ENCODE peak calls at places on chromosome 22, in ten cellular contexts. F is SK-N-SH, I is A549, R is HepG2, Y is K562, A is HCT116, S is endothelial cell of umbilical vein, Q is WTC11, U is H1, D is GM12878. J is an unnamed sample.
A peak's percentile ranks its signal among the peaks of the same experiment; 100 is the strongest.

GRCh38 chr22:32574957-32575893 is 100.6 kb downstream of the FBXO7 start:
- DNase-seq in F (peak; percentile 46), I (no peak), R (no peak), Y (no peak), A (no peak), S (no peak), Q (no peak), U (no peak), D (no peak), J (no peak)

GRCh38 chr22:46083383-46084350 is 66.7 kb upstream of the PPARA start:
- DNase-seq in F (no peak), I (no peak), R (no peak), Y (no peak), A (no peak), S (no peak), Q (no peak), U (no peak), D (no peak), J (no peak)

GRCh38 chr22:42947211-42947990 is 67.5 kb downstream of the PACSIN2 start:
- DNase-seq in F (no peak), I (peak; percentile 37), R (peak; percentile 87), Y (no peak), A (peak; percentile 73), S (peak; percentile 71), Q (no peak), U (no peak), D (no peak), J (peak; percentile 55)

GRCh38 chr22:25051983-25052710 is 99.6 kb downstream of the KIAA1671 start:
- DNase-seq in F (peak; percentile 76), I (no peak), R (peak; percentile 8), Y (no peak), A (no peak), S (no peak), Q (no peak), U (no peak), D (no peak), J (no peak)

GRCh38 chr22:27597703-27598444 is 203.7 kb downstream of the MN1 start:
- DNase-seq in F (no peak), I (no peak), R (no peak), Y (peak; percentile 62), A (peak; percentile 22), S (no peak), Q (no peak), U (no peak), D (no peak), J (peak; percentile 17)

GRCh38 chr22:31091106-31091975 is 10.2 kb downstream of the SMTN start:
- DNase-seq in F (peak; percentile 11), I (no peak), R (no peak), Y (no peak), A (no peak), S (no peak), Q (no peak), U (peak; percentile 54), D (no peak), J (no peak)

GRCh38 chr22:45977003-45977395 is at the start of gene WNT7B:
- DNase-seq in F (peak; percentile 53), I (peak; percentile 35), R (no peak), Y (no peak), A (peak; percentile 33), S (no peak), Q (no peak), U (no peak), D (no peak), J (peak; percentile 59)

GRCh38 chr22:49660794-49661781 is 166.6 kb downstream of the BRD1 start:
- DNase-seq in F (no peak), I (no peak), R (no peak), Y (no peak), A (no peak), S (no peak), Q (peak; percentile 7), U (peak; percentile 40), D (no peak), J (no peak)

GRCh38 chr22:28181332-28181731 is 262.3 kb upstream of the PITPNB start:
- DNase-seq in F (no peak), I (no peak), R (no peak), Y (no peak), A (no peak), S (peak; percentile 26), Q (no peak), U (no peak), D (no peak), J (no peak)

GRCh38 chr22:47401976-47402770 is 639.7 kb downstream of the TBC1D22A start:
- DNase-seq in F (no peak), I (no peak), R (no peak), Y (no peak), A (no peak), S (no peak), Q (no peak), U (no peak), D (no peak), J (peak; percentile 32)

GRCh38 chr22:50719814-50720300 is 18.1 kb upstream of the ACR start:
- DNase-seq in F (no peak), I (no peak), R (no peak), Y (no peak), A (no peak), S (no peak), Q (peak; percentile 42), U (peak; percentile 62), D (no peak), J (no peak)

GRCh38 chr22:48494968-48495750 is 1332.5 kb downstream of the BRD1 start:
- DNase-seq in F (no peak), I (no peak), R (no peak), Y (no peak), A (no peak), S (no peak), Q (no peak), U (no peak), D (no peak), J (no peak)

GRCh38 chr22:32745251-32745995 is 56.1 kb upstream of the TIMP3 start:
- DNase-seq in F (peak; percentile 78), I (no peak), R (no peak), Y (no peak), A (peak; percentile 70), S (no peak), Q (peak; percentile 26), U (no peak), D (no peak), J (peak; percentile 23)

GRCh38 chr22:21009638-21010425 is 5.1 kb upstream of the P2RX6 start:
- DNase-seq in F (no peak), I (no peak), R (peak; percentile 65), Y (peak; percentile 87), A (no peak), S (peak; percentile 51), Q (peak; percentile 56), U (peak; percentile 67), D (no peak), J (peak; percentile 77)

GRCh38 chr22:47394504-47395440 is 632.3 kb downstream of the TBC1D22A start:
- DNase-seq in F (no peak), I (no peak), R (no peak), Y (no peak), A (no peak), S (no peak), Q (no peak), U (no peak), D (no peak), J (no peak)

GRCh38 chr22:50569896-50570535 is 7.3 kb upstream of the SYCE3 start:
- DNase-seq in F (no peak), I (no peak), R (no peak), Y (no peak), A (no peak), S (no peak), Q (no peak), U (no peak), D (no peak), J (no peak)

GRCh38 chr22:39174498-39175120 is 22.1 kb upstream of the CBX7 start:
- DNase-seq in F (peak; percentile 73), I (no peak), R (peak; percentile 93), Y (no peak), A (peak; percentile 23), S (peak; percentile 100), Q (peak; percentile 99), U (peak; percentile 98), D (no peak), J (peak; percentile 62)
- TF ChIP-seq MAX in F (no peak), I (peak; percentile 64), R (peak; percentile 39), Y (no peak), A (no peak), S (peak; percentile 47), Q (peak; percentile 14), U (peak; percentile 78), D (no peak), J (no peak)

DNA sequence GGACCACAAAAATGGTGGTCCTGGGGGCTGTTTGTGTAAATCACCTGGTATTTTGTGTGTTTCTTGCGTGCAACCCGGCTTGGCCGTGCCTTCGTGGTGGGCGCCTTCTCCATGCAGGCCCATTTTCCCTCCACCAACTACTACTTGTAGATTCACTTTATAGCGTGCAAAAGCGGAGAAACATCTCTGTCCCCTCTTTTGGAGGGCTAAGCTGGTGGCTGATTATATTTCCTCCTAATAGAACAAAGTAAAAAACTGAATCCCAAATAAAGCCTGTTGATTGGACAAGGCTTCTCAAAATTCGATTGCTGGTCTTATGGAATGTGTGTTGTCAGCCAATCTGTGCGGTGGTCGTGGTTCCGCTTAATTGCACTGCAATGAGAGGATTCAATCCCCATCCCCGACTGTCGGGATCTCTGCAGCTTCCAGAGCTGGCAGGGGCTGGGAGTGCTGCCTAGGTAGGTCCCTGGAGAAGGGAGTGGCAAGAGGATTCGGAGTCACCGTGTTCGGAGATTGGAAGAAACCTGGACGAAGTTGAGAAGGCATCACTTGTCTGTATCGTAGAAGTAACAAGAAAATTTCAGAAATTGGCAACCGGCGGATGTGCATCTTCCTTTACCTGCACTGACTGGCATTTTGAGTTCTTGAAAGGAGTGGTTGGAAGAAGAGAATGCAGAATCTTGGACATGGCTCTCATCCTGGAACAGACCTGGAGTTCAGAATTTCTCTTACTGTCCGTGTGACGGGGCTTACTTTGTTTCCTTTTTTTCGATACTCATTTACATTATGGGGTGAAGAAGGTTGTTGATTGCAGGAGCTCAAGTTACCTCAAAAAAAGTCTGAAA is 1.1 kb downstream of the HMGXB4 start:
- DNase-seq in F (peak; percentile 48), I (peak; percentile 5), R (no peak), Y (peak; percentile 11), A (no peak), S (peak; percentile 45), Q (peak; percentile 34), U (peak; percentile 52), D (no peak), J (peak; percentile 34)
- TF ChIP-seq MAX in F (no peak), I (no peak), R (no peak), Y (no peak), A (no peak), S (no peak), Q (no peak), U (no peak), D (no peak), J (no peak)

GRCh38 chr22:23906641-23907040 is 12.5 kb downstream of the MIF start:
- DNase-seq in F (no peak), I (no peak), R (no peak), Y (no peak), A (no peak), S (no peak), Q (no peak), U (no peak), D (no peak), J (no peak)
- TF ChIP-seq MAX in F (no peak), I (no peak), R (no peak), Y (no peak), A (no peak), S (no peak), Q (no peak), U (no peak), D (no peak), J (no peak)

DNA sequence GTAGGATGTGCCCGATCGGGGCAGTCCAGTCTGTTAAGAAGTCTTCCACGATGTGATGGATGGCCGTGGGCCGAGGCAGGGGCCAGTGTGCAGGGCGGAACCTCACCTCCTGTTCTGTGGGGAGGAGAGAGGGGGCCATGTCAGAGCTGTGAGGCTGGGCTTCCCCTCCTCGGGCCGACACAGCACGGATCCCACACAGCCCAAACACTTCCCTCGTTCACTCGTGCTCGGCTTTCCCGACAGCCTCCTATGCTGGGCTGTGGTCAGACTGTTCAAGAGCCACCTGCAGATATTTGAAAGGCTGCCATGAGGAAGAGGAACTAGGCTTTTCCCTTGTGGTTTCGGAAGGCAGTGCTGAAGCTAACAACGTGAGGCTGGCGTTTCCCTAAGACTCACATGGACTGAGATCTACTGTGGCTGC is 12.3 kb upstream of the TXN2 start:
- DNase-seq in F (no peak), I (no peak), R (no peak), Y (no peak), A (no peak), S (no peak), Q (no peak), U (no peak), D (peak; percentile 63), J (peak; percentile 89)
- TF ChIP-seq MAX in F (no peak), I (no peak), R (no peak), Y (no peak), A (no peak), S (no peak), Q (no peak), U (no peak), D (peak; percentile 18), J (peak; percentile 76)